ENCODE peak calls at places on chromosome 3, in five cellular contexts. W, V, F, H and Z are unnamed samples.

GRCh38 chr3:60403866-60404265 is 847.4 kb downstream of the FHIT start:
- DNase-seq in W (no peak), V (no peak), F (no peak), H (no peak), Z (no peak)

GRCh38 chr3:168517514-168518071 is 421.9 kb upstream of the GOLIM4 start:
- DNase-seq in W (no peak), V (peak), F (no peak), H (no peak), Z (no peak)

GRCh38 chr3:31919528-31919927 is 61.5 kb downstream of the OSBPL10 start:
- DNase-seq in W (no peak), V (no peak), F (no peak), H (no peak), Z (no peak)

GRCh38 chr3:15645740-15646490 is 44.4 kb downstream of the BTD start:
- DNase-seq in W (no peak), V (peak), F (no peak), H (no peak), Z (peak)

GRCh38 chr3:129596194-129597086 is 10.0 kb downstream of the PLXND1 start:
- DNase-seq in W (peak), V (no peak), F (peak), H (peak), Z (no peak)

GRCh38 chr3:46221368-46221767 is 13.3 kb upstream of the CCR1 start:
- DNase-seq in W (no peak), V (no peak), F (no peak), H (no peak), Z (no peak)

GRCh38 chr3:123774474-123774873 is 109.7 kb downstream of the MYLK start:
- DNase-seq in W (no peak), V (no peak), F (no peak), H (no peak), Z (no peak)

GRCh38 chr3:30155755-30156154 is 450.6 kb upstream of the TGFBR2 start:
- DNase-seq in W (no peak), V (no peak), F (no peak), H (no peak), Z (no peak)

GRCh38 chr3:181326637-181327223 is 337.2 kb upstream of the DNAJC19 start:
- DNase-seq in W (peak), V (peak), F (peak), H (no peak), Z (no peak)

GRCh38 chr3:133038731-133039398 is 674 bp downstream of the TMEM108 start:
- DNase-seq in W (peak), V (peak), F (peak), H (no peak), Z (no peak)

GRCh38 chr3:191094057-191094456 is 105.0 kb upstream of the OSTN start:
- DNase-seq in W (no peak), V (peak), F (no peak), H (no peak), Z (no peak)

GRCh38 chr3:31762888-31763351 is 218.1 kb downstream of the OSBPL10 start:
- DNase-seq in W (no peak), V (no peak), F (peak), H (no peak), Z (no peak)

GRCh38 chr3:33233884-33234283 is 15.3 kb upstream of the SUSD5 start:
- DNase-seq in W (no peak), V (no peak), F (no peak), H (no peak), Z (no peak)

GRCh38 chr3:50486219-50486888 is 17.1 kb downstream of the CACNA2D2 start:
- DNase-seq in W (no peak), V (no peak), F (no peak), H (no peak), Z (no peak)

GRCh38 chr3:171994646-171995441 is 44.5 kb upstream of the FNDC3B start:
- DNase-seq in W (no peak), V (peak), F (no peak), H (no peak), Z (peak)

GRCh38 chr3:81723732-81724313 is 37.6 kb downstream of the GBE1 start:
- DNase-seq in W (peak), V (peak), F (no peak), H (no peak), Z (no peak)

GRCh38 chr3:141412087-141412935 is 44.0 kb downstream of the ZBTB38 start:
- DNase-seq in W (peak), V (peak), F (peak), H (peak), Z (no peak)

GRCh38 chr3:171842864-171843511 is at the start of gene TMEM212:
- DNase-seq in W (no peak), V (no peak), F (peak), H (no peak), Z (no peak)

GRCh38 chr3:13628432-13628831 is 79.5 kb downstream of the FBLN2 start:
- DNase-seq in W (no peak), V (no peak), F (no peak), H (no peak), Z (no peak)

GRCh38 chr3:49006591-49007067 is 562 bp upstream of the WDR6 start:
- DNase-seq in W (peak), V (no peak), F (peak), H (peak), Z (no peak)

GRCh38 chr3:185069583-185070030 is 83.3 kb downstream of the C3orf70 start:
- DNase-seq in W (no peak), V (no peak), F (peak), H (no peak), Z (no peak)

GRCh38 chr3:72448858-72449257 is 399.4 kb downstream of the SHQ1 start:
- DNase-seq in W (no peak), V (peak), F (no peak), H (no peak), Z (peak)

GRCh38 chr3:18446067-18446793 is 21.1 kb upstream of the SATB1 start:
- DNase-seq in W (no peak), V (no peak), F (peak), H (no peak), Z (no peak)

GRCh38 chr3:176357891-176358290 is 839.4 kb downstream of the TBL1XR1 start:
- DNase-seq in W (no peak), V (no peak), F (no peak), H (no peak), Z (no peak)

GRCh38 chr3:50336452-50337174 is 4.0 kb downstream of the RASSF1 start:
- DNase-seq in W (no peak), V (peak), F (peak), H (no peak), Z (no peak)

GRCh38 chr3:72446406-72447058 is 401.7 kb downstream of the SHQ1 start:
- DNase-seq in W (no peak), V (peak), F (no peak), H (no peak), Z (peak)

GRCh38 chr3:49718419-49719213 is 868 bp downstream of the AMIGO3 start:
- DNase-seq in W (no peak), V (peak), F (peak), H (peak), Z (no peak)

GRCh38 chr3:157239082-157239704 is 79.2 kb upstream of the CCNL1 start:
- DNase-seq in W (peak), V (peak), F (peak), H (peak), Z (no peak)

GRCh38 chr3:117622130-117622841 is 912.7 kb downstream of the TUSC7 start:
- DNase-seq in W (no peak), V (peak), F (peak), H (no peak), Z (peak)

DNA sequence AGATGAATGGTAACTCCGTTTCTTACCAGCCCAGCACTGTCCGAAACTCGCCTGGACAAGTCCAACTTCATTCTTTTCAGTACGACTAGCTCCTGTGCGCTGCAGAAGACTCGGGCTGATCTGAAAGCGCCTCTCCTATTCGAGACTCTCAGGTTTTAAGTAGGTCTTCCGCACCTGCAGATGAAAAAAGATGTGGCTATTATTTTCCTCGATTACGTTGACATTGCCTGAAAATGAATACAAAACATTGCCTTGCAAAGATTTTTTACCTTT is 68.8 kb downstream of the HES1 start:
- DNase-seq in W (no peak), V (peak), F (peak), H (no peak), Z (no peak)
- H3K4me3 ChIP-seq in W (peak), V (peak), F (peak), H (no peak), Z (no peak)

GRCh38 chr3:167102071-167102470 is 278.0 kb downstream of the ZBBX start:
- DNase-seq in W (no peak), V (no peak), F (peak), H (no peak), Z (no peak)
- TF ChIP-seq CTCF in W (no peak), V (no peak), F (peak), H (no peak), Z (no peak)

DNA sequence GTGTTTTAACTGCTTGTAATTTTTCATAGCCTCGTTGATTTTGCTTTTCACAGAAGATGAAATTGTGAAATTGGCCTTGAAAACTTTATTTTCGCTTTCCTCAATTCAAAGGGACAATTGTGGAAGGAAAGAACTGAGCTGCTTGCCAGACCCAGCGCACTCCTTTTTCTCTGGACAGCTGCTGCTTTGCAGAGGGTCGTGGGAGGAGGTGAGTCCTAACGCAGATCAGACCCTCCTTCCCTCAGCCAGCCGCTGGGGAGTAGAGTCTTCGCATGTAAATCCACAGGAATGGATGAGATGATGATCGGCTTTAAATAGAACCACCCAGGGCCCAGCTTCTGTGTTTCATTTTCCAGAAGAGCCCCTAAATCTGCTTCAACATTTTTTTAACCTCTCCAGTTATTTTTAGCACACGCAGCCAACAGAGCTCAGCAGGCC is 42.7 kb upstream of the UBE2E1 start:
- DNase-seq in W (peak), V (no peak), F (peak), H (peak), Z (no peak)
- H3K4me3 ChIP-seq in W (peak), V (no peak), F (no peak), H (peak), Z (peak)

GRCh38 chr3:148873270-148873927 is 8.3 kb downstream of the CPA3 start:
- DNase-seq in W (no peak), V (no peak), F (no peak), H (no peak), Z (no peak)
- TF ChIP-seq CTCF in W (no peak), V (no peak), F (no peak), H (no peak), Z (no peak)